ENCODE peak calls at places on chromosomes 7 and 10, in six cellular contexts. One of them, this sample, is unnamed.

GRCh38 chr10:43712821-43713584 is 64.3 kb upstream of the ZNF32 start:
- DNase-seq in body of pancreas: no peak
- DNase-seq in hepatocyte: no peak
- DNase-seq in A549: no peak
- DNase-seq in adrenal gland: no peak
- DNase-seq in psoas muscle: no peak
- DNase-seq in this sample: no peak

GRCh38 chr7:87263537-87263936 is 44.0 kb upstream of the TMEM243 start:
- DNase-seq in psoas muscle: no peak
- DNase-seq in adrenal gland: no peak
- DNase-seq in hepatocyte: no peak
- DNase-seq in A549: no peak
- DNase-seq in body of pancreas: no peak
- DNase-seq in this sample: no peak

GRCh38 chr7:134515569-134516468 is 11.5 kb upstream of the AKR1B10 start:
- DNase-seq in psoas muscle: no peak
- DNase-seq in adrenal gland: peak
- DNase-seq in A549: peak
- DNase-seq in hepatocyte: no peak
- DNase-seq in body of pancreas: no peak
- DNase-seq in this sample: no peak

GRCh38 chr10:14304029-14304428 is 26.7 kb downstream of the FRMD4A start:
- DNase-seq in psoas muscle: no peak
- DNase-seq in body of pancreas: peak
- DNase-seq in adrenal gland: no peak
- DNase-seq in A549: no peak
- DNase-seq in hepatocyte: no peak
- DNase-seq in this sample: no peak

GRCh38 chr7:105849122-105849855 is 27.1 kb downstream of the ATXN7L1 start:
- DNase-seq in hepatocyte: no peak
- DNase-seq in body of pancreas: no peak
- DNase-seq in adrenal gland: no peak
- DNase-seq in psoas muscle: no peak
- DNase-seq in A549: no peak
- DNase-seq in this sample: no peak

GRCh38 chr7:94303736-94304135 is 91.0 kb upstream of the COL1A2 start:
- DNase-seq in adrenal gland: no peak
- DNase-seq in hepatocyte: peak
- DNase-seq in psoas muscle: no peak
- DNase-seq in A549: no peak
- DNase-seq in body of pancreas: no peak
- DNase-seq in this sample: no peak

GRCh38 chr10:111756541-111757061 is 427.0 kb downstream of the GPAM start:
- DNase-seq in hepatocyte: peak
- DNase-seq in body of pancreas: peak
- DNase-seq in adrenal gland: peak
- DNase-seq in A549: peak
- DNase-seq in psoas muscle: peak
- DNase-seq in this sample: peak

GRCh38 chr7:69374036-69374420 is 224.2 kb upstream of the AUTS2 start:
- DNase-seq in psoas muscle: no peak
- DNase-seq in adrenal gland: no peak
- DNase-seq in body of pancreas: no peak
- DNase-seq in A549: no peak
- DNase-seq in hepatocyte: peak
- DNase-seq in this sample: no peak

GRCh38 chr7:46290374-46291061 is 369.4 kb upstream of the IGFBP3 start:
- DNase-seq in hepatocyte: no peak
- DNase-seq in A549: no peak
- DNase-seq in body of pancreas: no peak
- DNase-seq in adrenal gland: no peak
- DNase-seq in psoas muscle: no peak
- DNase-seq in this sample: no peak

GRCh38 chr10:86306628-86307278 is 59.8 kb downstream of the GRID1 start:
- DNase-seq in adrenal gland: no peak
- DNase-seq in body of pancreas: no peak
- DNase-seq in hepatocyte: peak
- DNase-seq in A549: no peak
- DNase-seq in psoas muscle: no peak
- DNase-seq in this sample: no peak

GRCh38 chr7:33686001-33686591 is 219.2 kb upstream of the BMPER start:
- DNase-seq in hepatocyte: peak
- DNase-seq in body of pancreas: no peak
- DNase-seq in adrenal gland: no peak
- DNase-seq in A549: no peak
- DNase-seq in psoas muscle: no peak
- DNase-seq in this sample: no peak

GRCh38 chr10:102451105-102451969 is at the start of gene C10orf95:
- DNase-seq in body of pancreas: peak
- DNase-seq in adrenal gland: peak
- DNase-seq in psoas muscle: no peak
- DNase-seq in A549: no peak
- DNase-seq in hepatocyte: peak
- DNase-seq in this sample: no peak

GRCh38 chr10:16741540-16741939 is 75.7 kb downstream of the RSU1 start:
- DNase-seq in body of pancreas: no peak
- DNase-seq in A549: no peak
- DNase-seq in adrenal gland: no peak
- DNase-seq in psoas muscle: no peak
- DNase-seq in hepatocyte: no peak
- DNase-seq in this sample: no peak

GRCh38 chr10:117139581-117140524 is 1.8 kb upstream of the VAX1 start:
- DNase-seq in adrenal gland: no peak
- DNase-seq in A549: no peak
- DNase-seq in hepatocyte: no peak
- DNase-seq in psoas muscle: no peak
- DNase-seq in body of pancreas: no peak
- DNase-seq in this sample: no peak

GRCh38 chr7:91083855-91084644 is 180.2 kb upstream of the FZD1 start:
- DNase-seq in adrenal gland: peak
- DNase-seq in psoas muscle: no peak
- DNase-seq in A549: no peak
- DNase-seq in body of pancreas: peak
- DNase-seq in hepatocyte: peak
- DNase-seq in this sample: no peak

GRCh38 chr10:122441961-122442360 is 12.5 kb upstream of the ARMS2 start:
- DNase-seq in A549: peak
- DNase-seq in body of pancreas: no peak
- DNase-seq in psoas muscle: no peak
- DNase-seq in adrenal gland: peak
- DNase-seq in hepatocyte: peak
- DNase-seq in this sample: no peak

GRCh38 chr10:106711313-106711906 is 453.1 kb downstream of the SORCS1 start:
- DNase-seq in body of pancreas: peak
- DNase-seq in hepatocyte: peak
- DNase-seq in adrenal gland: peak
- DNase-seq in A549: peak
- DNase-seq in psoas muscle: peak
- DNase-seq in this sample: peak

GRCh38 chr10:71695502-71696476 is 23.8 kb downstream of the C10orf105 start:
- DNase-seq in psoas muscle: no peak
- DNase-seq in A549: no peak
- DNase-seq in hepatocyte: no peak
- DNase-seq in body of pancreas: no peak
- DNase-seq in adrenal gland: no peak
- DNase-seq in this sample: no peak

GRCh38 chr7:137342340-137342739 is 1.2 kb downstream of the PTN start:
- DNase-seq in body of pancreas: no peak
- DNase-seq in hepatocyte: no peak
- DNase-seq in adrenal gland: no peak
- DNase-seq in psoas muscle: no peak
- DNase-seq in A549: no peak
- DNase-seq in this sample: no peak

DNA sequence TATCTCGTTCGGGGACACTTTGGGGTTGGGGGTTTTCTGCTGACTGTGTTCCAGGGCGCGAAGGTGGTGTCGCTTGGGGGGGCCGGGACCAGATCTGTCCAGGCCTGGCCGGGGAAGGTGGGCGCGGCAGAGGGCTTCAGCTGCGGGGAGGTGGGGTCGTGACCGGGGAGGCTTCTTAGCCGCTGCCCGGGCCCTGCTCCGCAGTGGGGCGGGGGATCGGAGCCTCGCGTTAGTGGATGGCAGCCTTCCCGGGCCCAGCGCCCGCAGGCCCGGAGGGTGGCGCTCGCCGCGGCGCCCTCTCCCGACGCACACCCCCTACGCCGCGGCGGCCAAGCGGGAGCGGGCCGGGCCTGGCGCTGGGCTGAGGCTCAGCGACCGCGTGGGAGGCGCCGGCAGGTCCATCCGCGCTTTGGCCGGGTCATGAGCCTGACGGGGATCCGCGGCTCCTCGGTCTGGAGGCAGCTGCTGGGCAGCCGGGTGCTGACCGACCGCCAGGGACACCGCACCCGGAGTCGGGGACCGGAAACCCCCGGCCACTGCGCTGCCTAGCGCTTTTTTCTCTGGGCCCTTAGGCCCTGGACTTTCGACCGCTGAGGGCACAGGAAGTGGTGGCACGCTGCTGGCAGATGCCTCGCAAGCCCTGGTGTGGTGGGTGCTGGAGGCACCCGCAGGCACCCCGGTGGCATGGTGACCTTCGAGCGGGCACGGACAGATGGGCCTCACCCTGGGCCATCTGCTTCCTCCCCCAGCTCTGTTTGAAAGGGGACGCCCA is 1.2 kb downstream of the AGAP3 start:
- DNase-seq in adrenal gland: peak
- DNase-seq in hepatocyte: peak
- DNase-seq in A549: no peak
- DNase-seq in body of pancreas: peak
- DNase-seq in psoas muscle: peak
- DNase-seq in this sample: no peak
- TF ChIP-seq CTCF in adrenal gland: no peak
- TF ChIP-seq CTCF in hepatocyte: peak
- TF ChIP-seq CTCF in A549: peak
- TF ChIP-seq CTCF in body of pancreas: no peak
- TF ChIP-seq CTCF in psoas muscle: peak
- TF ChIP-seq CTCF in this sample: peak

DNA sequence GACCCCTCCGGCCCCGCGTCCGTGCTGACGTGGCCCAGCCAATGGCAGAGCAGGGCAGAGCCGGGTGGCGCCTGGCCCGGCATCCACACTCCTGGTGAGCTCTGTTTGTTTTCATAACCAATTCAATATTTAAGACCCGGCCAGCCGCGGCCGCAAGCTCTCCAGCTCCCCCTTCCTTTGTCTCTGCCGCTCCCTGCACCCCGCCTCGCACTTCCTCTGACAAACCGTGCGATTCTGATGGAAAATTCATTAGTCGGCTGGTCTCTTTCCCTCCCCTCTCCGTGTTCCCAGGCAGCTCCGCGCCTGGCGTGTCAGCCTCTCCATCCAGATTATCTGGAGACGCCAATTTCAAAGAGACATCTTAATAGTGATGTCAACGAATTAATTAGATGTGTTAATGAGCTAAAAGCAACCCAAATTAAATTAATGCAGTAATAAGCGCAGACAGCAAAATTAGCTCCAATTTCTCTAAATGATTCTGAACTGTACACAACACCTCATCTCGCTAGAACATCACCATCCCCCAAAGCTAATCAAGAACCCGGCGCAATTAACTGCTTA is 55.3 kb downstream of the MICALL2 start:
- DNase-seq in A549: no peak
- DNase-seq in adrenal gland: no peak
- DNase-seq in body of pancreas: no peak
- DNase-seq in psoas muscle: no peak
- DNase-seq in hepatocyte: peak
- DNase-seq in this sample: no peak
- H3K4me3 ChIP-seq in A549: peak
- H3K4me3 ChIP-seq in adrenal gland: no peak
- H3K4me3 ChIP-seq in body of pancreas: no peak
- H3K4me3 ChIP-seq in psoas muscle: no peak
- H3K4me3 ChIP-seq in hepatocyte: no peak
- H3K4me3 ChIP-seq in this sample: no peak

DNA sequence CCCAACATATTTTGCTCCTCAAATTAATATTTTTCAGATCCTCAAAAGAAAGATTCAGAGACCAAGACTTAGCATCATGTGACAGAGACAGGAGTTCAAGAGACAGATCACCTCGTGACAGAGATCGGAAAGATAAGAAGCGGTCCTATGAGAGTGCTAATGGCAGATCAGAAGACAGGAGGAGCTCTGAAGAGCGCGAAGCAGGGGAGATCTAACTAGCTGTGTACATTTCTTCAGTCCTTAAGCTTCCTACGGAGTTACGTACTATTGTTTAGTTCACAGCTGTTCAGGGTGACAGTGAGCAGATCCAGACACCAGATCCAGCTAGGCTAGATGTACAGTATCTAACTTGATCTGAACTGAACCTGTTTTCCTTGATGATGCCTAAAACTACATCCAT is 61.3 kb downstream of the KLRG2 start:
- DNase-seq in hepatocyte: peak
- DNase-seq in adrenal gland: no peak
- DNase-seq in A549: no peak
- DNase-seq in body of pancreas: no peak
- DNase-seq in psoas muscle: no peak
- DNase-seq in this sample: no peak
- TF ChIP-seq CTCF in hepatocyte: no peak
- TF ChIP-seq CTCF in adrenal gland: no peak
- TF ChIP-seq CTCF in A549: no peak
- TF ChIP-seq CTCF in body of pancreas: no peak
- TF ChIP-seq CTCF in psoas muscle: no peak
- TF ChIP-seq CTCF in this sample: no peak

GRCh38 chr7:156616269-156617202 is 24.0 kb upstream of the RNF32 start:
- DNase-seq in hepatocyte: peak
- DNase-seq in body of pancreas: no peak
- DNase-seq in adrenal gland: no peak
- DNase-seq in A549: no peak
- DNase-seq in psoas muscle: no peak
- DNase-seq in this sample: no peak
- H3K4me3 ChIP-seq in hepatocyte: peak
- H3K4me3 ChIP-seq in body of pancreas: no peak
- H3K4me3 ChIP-seq in adrenal gland: no peak
- H3K4me3 ChIP-seq in A549: no peak
- H3K4me3 ChIP-seq in psoas muscle: peak
- H3K4me3 ChIP-seq in this sample: no peak

DNA sequence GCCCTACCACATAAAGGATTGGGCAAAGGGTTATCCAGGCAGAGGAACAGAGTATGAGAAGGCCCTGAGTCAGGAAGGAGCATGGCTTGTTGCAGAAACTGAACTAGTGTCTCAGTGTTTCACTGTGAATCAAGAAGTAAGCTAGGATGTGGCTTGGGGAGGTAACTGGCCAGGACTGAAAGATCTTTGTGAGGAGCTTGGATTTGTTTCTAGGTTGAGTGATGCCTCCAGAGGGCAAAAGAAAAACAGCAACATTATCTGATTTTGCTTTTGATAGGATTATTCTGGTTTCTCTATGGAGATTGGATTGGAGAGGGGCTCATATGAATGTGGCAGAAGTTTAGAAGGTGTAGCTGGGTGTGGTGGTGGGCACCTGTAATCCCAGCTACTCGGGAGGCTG is 137.9 kb upstream of the HDAC9 start:
- DNase-seq in A549: peak
- DNase-seq in body of pancreas: no peak
- DNase-seq in psoas muscle: no peak
- DNase-seq in adrenal gland: no peak
- DNase-seq in hepatocyte: no peak
- DNase-seq in this sample: no peak
- TF ChIP-seq CTCF in A549: no peak
- TF ChIP-seq CTCF in body of pancreas: no peak
- TF ChIP-seq CTCF in psoas muscle: peak
- TF ChIP-seq CTCF in adrenal gland: no peak
- TF ChIP-seq CTCF in hepatocyte: no peak
- TF ChIP-seq CTCF in this sample: no peak